ENCODE peak calls at places on chromosomes 13 and 19, in nine cellular contexts. D, M, C, X, A, P, B, E and J are unnamed samples.

GRCh38 chr13:79445968-79446645 is 34.8 kb upstream of the NDFIP2 start:
- DNase-seq in D (no peak), P (no peak), A (no peak), X (peak), B (no peak), E (no peak), C (no peak), M (no peak), J (no peak)

GRCh38 chr13:69999875-70000274 is 107.8 kb upstream of the ATXN8OS start:
- DNase-seq in P (no peak), E (no peak), A (no peak), C (no peak), X (no peak), B (no peak), D (no peak), M (no peak), J (no peak)

GRCh38 chr19:21434516-21434915 is 37.6 kb downstream of the ZNF493 start:
- DNase-seq in M (no peak), A (no peak), X (no peak), B (no peak), C (no peak), E (no peak), P (no peak), D (no peak), J (no peak)

GRCh38 chr19:14615628-14616027 is 32.7 kb downstream of the CLEC17A start:
- DNase-seq in D (no peak), X (no peak), M (no peak), E (no peak), P (no peak), C (no peak), A (no peak), B (no peak), J (no peak)

GRCh38 chr13:49185264-49185663 is 34.9 kb upstream of the MLNR start:
- DNase-seq in D (no peak), B (no peak), C (no peak), A (no peak), M (no peak), X (no peak), E (no peak), P (no peak), J (no peak)

GRCh38 chr19:55621673-55622231 is 2.6 kb downstream of the ZNF784 start:
- DNase-seq in X (no peak), D (no peak), B (no peak), M (no peak), P (peak), E (no peak), C (no peak), A (no peak), J (no peak)

GRCh38 chr19:23991170-23991569 is 76.5 kb downstream of the ZNF726 start:
- DNase-seq in E (peak), B (peak), C (no peak), X (peak), M (peak), A (no peak), D (no peak), P (no peak), J (no peak)

GRCh38 chr13:37473035-37473434 is 125.5 kb downstream of the POSTN start:
- DNase-seq in C (no peak), D (no peak), A (no peak), X (no peak), M (no peak), P (no peak), B (no peak), E (no peak), J (no peak)

GRCh38 chr13:112209266-112209665 is 142.3 kb downstream of the SOX1 start:
- DNase-seq in M (no peak), D (no peak), E (no peak), C (no peak), P (no peak), X (no peak), B (no peak), A (no peak), J (no peak)
- H3K4me3 ChIP-seq in M (no peak), D (no peak), E (no peak), C (no peak), P (no peak), X (no peak), B (no peak), A (no peak), J (no peak)

GRCh38 chr19:44717603-44718002 is 18.7 kb downstream of the CEACAM16 start:
- DNase-seq in D (no peak), P (no peak), X (no peak), M (no peak), C (no peak), E (no peak), A (no peak), B (no peak), J (no peak)
- H3K27ac ChIP-seq in D (no peak), P (peak), X (no peak), M (peak), C (no peak), E (peak), A (no peak), B (peak), J (no peak)

DNA sequence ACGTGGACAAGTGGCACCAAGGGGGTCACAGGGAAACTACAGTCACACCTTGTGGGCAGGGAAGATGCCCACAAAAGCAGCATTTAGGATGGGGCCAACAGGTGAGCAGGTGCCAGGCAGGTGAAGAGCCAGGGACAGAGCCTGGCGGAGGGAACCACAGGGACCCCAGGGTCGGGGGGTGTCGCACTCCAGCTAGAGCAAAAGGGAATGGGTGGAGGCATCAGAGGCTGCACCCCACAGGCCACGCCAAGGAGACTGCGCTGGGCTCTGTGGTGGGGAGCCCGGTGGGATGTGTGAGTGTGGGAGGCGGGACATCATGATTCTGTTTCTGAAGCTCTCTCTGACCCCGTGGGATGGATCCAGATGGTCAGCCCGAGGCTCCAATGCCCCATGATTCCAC is 66.7 kb downstream of the EPS15L1 start:
- DNase-seq in B (no peak), P (no peak), E (no peak), M (no peak), A (no peak), C (no peak), X (no peak), D (no peak), J (no peak)
- H3K4me3 ChIP-seq in B (no peak), P (no peak), E (no peak), M (no peak), A (no peak), C (no peak), X (no peak), D (no peak), J (no peak)

GRCh38 chr19:17234911-17235617 is 9.0 kb downstream of the OCEL1 start:
- DNase-seq in C (no peak), X (peak), B (peak), P (peak), D (no peak), M (no peak), A (no peak), E (peak), J (peak)
- H3K27ac ChIP-seq in C (peak), X (peak), B (no peak), P (peak), D (peak), M (peak), A (peak), E (peak), J (peak)

DNA sequence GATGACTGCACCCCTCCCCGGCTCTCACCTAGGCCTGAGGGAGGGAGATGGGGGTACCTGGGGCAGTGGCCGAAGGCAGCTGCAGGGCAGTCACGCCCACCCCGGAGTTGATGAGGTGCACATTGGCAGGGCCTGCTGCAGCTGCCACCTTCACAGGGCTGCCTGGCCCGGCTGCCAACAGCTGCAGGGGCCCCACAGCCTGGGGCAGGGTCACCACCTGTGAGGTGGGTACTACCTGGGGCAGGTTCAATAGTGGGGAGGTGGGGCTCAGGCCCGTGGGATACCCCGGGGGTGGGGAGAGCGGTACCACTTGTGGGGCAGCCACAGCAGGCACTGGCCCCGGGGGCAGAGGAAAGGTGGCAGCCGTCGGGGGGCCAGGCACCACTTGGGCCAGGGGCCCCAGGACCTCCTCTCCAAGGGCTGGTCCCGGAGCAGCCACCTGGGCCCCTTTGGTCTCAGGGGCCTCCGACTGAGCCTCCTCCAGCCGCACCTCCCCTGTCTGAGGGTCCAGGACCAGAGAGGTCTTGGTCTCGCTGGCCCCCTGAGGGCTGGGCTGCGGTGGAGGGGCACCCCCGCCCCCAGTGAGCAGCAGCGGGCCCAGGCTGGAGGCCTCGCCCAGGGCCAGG is 2.6 kb downstream of the SIX5 start:
- DNase-seq in A (no peak), D (no peak), E (peak), B (no peak), C (no peak), P (peak), M (no peak), X (no peak), J (no peak)
- H3K4me3 ChIP-seq in A (peak), D (peak), E (no peak), B (peak), C (peak), P (peak), M (peak), X (no peak), J (peak)

DNA sequence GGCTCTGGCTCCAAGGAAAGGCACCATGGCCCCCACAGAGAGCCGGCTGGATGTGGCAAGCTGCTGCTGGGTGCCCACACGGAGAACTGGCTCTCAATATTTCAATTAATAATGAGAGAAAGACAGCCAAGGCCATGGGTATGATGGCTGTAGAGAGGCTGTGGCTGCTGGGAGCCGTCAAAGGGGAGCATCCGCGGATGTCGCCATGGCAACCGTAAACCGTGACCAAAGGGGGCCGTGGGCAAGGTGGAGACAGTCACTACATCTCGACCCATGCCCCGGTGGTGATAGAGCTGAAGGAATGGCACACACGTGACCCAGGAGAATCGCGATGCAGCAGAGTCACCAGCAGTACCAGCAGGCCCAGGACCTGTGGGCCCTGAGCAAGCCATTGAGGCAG is 9.6 kb downstream of the VSTM2B start:
- DNase-seq in D (no peak), B (no peak), M (no peak), P (no peak), A (no peak), C (no peak), E (no peak), X (no peak), J (peak)
- H3K27ac ChIP-seq in D (no peak), B (no peak), M (no peak), P (no peak), A (no peak), C (no peak), E (no peak), X (no peak), J (no peak)

DNA sequence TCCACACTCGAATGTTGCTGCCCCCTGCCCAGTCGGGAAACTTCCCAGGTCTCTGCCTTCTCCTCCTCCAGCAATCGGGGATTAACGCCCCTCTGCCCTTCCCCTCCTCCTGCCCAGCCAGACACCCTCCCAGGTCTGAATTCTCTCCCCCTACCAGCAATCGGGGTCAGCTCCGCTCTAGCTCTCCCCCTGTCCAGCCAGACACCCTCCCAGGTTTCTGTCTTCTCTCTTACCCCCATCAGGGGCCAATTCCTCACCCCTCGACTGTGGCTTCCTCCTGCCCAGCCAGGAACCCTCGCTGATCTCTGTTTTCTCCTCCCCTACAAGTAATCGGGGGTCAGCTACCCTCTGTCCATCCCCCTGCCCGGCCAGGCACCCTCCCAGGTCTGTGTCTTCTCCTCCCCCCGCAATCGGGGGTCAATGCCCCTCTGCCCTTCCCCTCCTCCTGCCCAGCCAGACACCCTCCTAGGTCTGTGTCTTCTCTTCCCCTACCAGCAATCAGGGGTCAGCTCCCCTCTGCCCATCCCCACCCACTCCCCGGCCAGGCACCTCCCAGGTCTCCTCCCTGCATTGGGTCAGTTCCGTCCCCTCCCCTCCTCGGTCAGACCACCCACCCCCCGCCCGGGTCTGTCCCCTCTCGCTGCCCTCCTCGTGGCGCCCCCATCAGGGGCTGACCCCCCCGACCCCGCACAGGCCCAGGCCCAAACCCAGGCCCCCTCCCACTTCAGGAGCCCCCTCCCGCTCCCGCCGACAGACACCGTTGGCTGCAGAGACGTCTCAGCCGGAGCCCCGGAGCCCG is 668 bp downstream of the ZFR2 start:
- DNase-seq in E (no peak), M (no peak), X (no peak), A (no peak), P (peak), C (no peak), D (no peak), B (no peak), J (no peak)
- H3K4me3 ChIP-seq in E (no peak), M (no peak), X (no peak), A (no peak), P (no peak), C (peak), D (no peak), B (no peak), J (peak)

GRCh38 chr19:2751438-2751830 is 11.6 kb upstream of the SLC39A3 start:
- DNase-seq in E (no peak), M (no peak), P (no peak), A (no peak), X (no peak), C (no peak), B (no peak), D (no peak), J (no peak)
- H3K27ac ChIP-seq in E (no peak), M (no peak), P (no peak), A (no peak), X (no peak), C (no peak), B (no peak), D (no peak), J (no peak)